ENCODE peak calls at places on chromosomes 4 and X, in four cellular contexts. L is K562, H is HepG2, G is GM12878. I is an unnamed sample.

GRCh38 chr4:96145671-96146070 is 305.8 kb downstream of the PDHA2 start:
- DNase-seq in L (no peak), H (no peak), G (no peak), I (no peak)

GRCh38 chr4:16685536-16685935 is 212.9 kb downstream of the LDB2 start:
- DNase-seq in L (no peak), H (no peak), G (no peak), I (no peak)

GRCh38 chrX:139831689-139832456 is 101.0 kb downstream of the ATP11C start:
- DNase-seq in L (no peak), H (no peak), G (no peak), I (no peak)

GRCh38 chr4:30717208-30718020 is 2.8 kb upstream of the PCDH7 start:
- DNase-seq in L (no peak), H (no peak), G (no peak), I (peak; percentile 42)

GRCh38 chr4:68865178-68865638 is 49.4 kb downstream of the UGT2B10 start:
- DNase-seq in L (no peak), H (peak; percentile 74), G (no peak), I (no peak)

GRCh38 chr4:7988437-7988836 is 48.8 kb upstream of the AFAP1 start:
- DNase-seq in L (no peak), H (no peak), G (no peak), I (no peak)

GRCh38 chr4:175927121-175927520 is 115.1 kb upstream of the GPM6A start:
- DNase-seq in L (no peak), H (no peak), G (peak; percentile 11), I (no peak)

GRCh38 chr4:115841873-115842272 is 728.5 kb upstream of the NDST4 start:
- DNase-seq in L (no peak), H (no peak), G (no peak), I (no peak)

GRCh38 chr4:8848507-8849265 is 23.0 kb downstream of the HMX1 start:
- DNase-seq in L (no peak), H (no peak), G (no peak), I (peak; percentile 17)

GRCh38 chr4:83516042-83516772 is 19.7 kb upstream of the GPAT3 start:
- DNase-seq in L (no peak), H (no peak), G (no peak), I (no peak)

GRCh38 chr4:7769936-7770674 is 169.6 kb downstream of the AFAP1 start:
- DNase-seq in L (no peak), H (peak; percentile 53), G (no peak), I (peak; percentile 73)

GRCh38 chrX:107146670-107147069 is 28.0 kb upstream of the RBM41 start:
- DNase-seq in L (no peak), H (no peak), G (no peak), I (no peak)

GRCh38 chrX:39309721-39310152 is 508.5 kb downstream of the MID1IP1 start:
- DNase-seq in L (peak; percentile 2), H (no peak), G (no peak), I (peak; percentile 14)

GRCh38 chrX:9341305-9342201 is 123.3 kb upstream of the TBL1X start:
- DNase-seq in L (peak; percentile 72), H (no peak), G (peak; percentile 53), I (peak; percentile 63)

GRCh38 chr4:47705326-47705981 is 132.4 kb downstream of the CORIN start:
- DNase-seq in L (peak; percentile 23), H (peak; percentile 36), G (no peak), I (peak; percentile 46)

GRCh38 chr4:100175853-100176252 is 14.4 kb downstream of the DDIT4L start:
- DNase-seq in L (no peak), H (no peak), G (no peak), I (no peak)

GRCh38 chrX:50874878-50875277 is 35.7 kb upstream of the BMP15 start:
- DNase-seq in L (no peak), H (no peak), G (no peak), I (no peak)

GRCh38 chrX:132001127-132001526 is 22.0 kb upstream of the STK26 start:
- DNase-seq in L (no peak), H (no peak), G (no peak), I (no peak)

GRCh38 chrX:65961714-65962113 is 78.2 kb downstream of the VSIG4 start:
- DNase-seq in L (no peak), H (no peak), G (no peak), I (no peak)

GRCh38 chr4:100391913-100392312 is 125.9 kb downstream of the EMCN start:
- DNase-seq in L (no peak), H (no peak), G (no peak), I (no peak)

GRCh38 chr4:26812049-26812729 is 48.5 kb upstream of the STIM2 start:
- DNase-seq in L (no peak), H (no peak), G (no peak), I (no peak)

GRCh38 chrX:129959493-129959832 is 23.0 kb upstream of the BCORL1 start:
- DNase-seq in L (peak; percentile 74), H (no peak), G (no peak), I (no peak)

GRCh38 chr4:153160856-153161598 is 43.2 kb upstream of the TRIM2 start:
- DNase-seq in L (no peak), H (no peak), G (no peak), I (no peak)

GRCh38 chr4:13264126-13264525 is 220.0 kb downstream of the RAB28 start:
- DNase-seq in L (no peak), H (no peak), G (no peak), I (no peak)

GRCh38 chr4:81452452-81453011 is 19.2 kb downstream of the RASGEF1B start:
- DNase-seq in L (no peak), H (no peak), G (no peak), I (no peak)

GRCh38 chrX:16997313-16997712 is 50.9 kb downstream of the REPS2 start:
- DNase-seq in L (no peak), H (no peak), G (no peak), I (no peak)

GRCh38 chr4:95614684-95615205 is 66.0 kb upstream of the UNC5C start:
- DNase-seq in L (no peak), H (no peak), G (no peak), I (no peak)

GRCh38 chrX:139078342-139078741 is 366.8 kb upstream of the FGF13 start:
- DNase-seq in L (no peak), H (no peak), G (no peak), I (no peak)

GRCh38 chr4:88029556-88029955 is 22.1 kb downstream of the PKD2 start:
- DNase-seq in L (no peak), H (no peak), G (no peak), I (no peak)

GRCh38 chr4:119132306-119132705 is 3.3 kb upstream of the MYOZ2 start:
- DNase-seq in L (no peak), H (no peak), G (no peak), I (no peak)

GRCh38 chr4:47534772-47535171 is 49.7 kb downstream of the ATP10D start:
- DNase-seq in L (no peak), H (no peak), G (no peak), I (no peak)

GRCh38 chr4:40976343-40976742 is 226.6 kb downstream of the NSUN7 start:
- DNase-seq in L (peak; percentile 32), H (peak; percentile 57), G (no peak), I (peak; percentile 55)

GRCh38 chrX:85927740-85928139 is 119.6 kb downstream of the CHM start:
- DNase-seq in L (no peak), H (no peak), G (no peak), I (no peak)

GRCh38 chr4:171880136-171880535 is 66.9 kb downstream of the GALNTL6 start:
- DNase-seq in L (no peak), H (no peak), G (no peak), I (no peak)
- TF ChIP-seq JUND in L (no peak), H (no peak), G (no peak), I (peak; percentile 37)

GRCh38 chr4:172760512-172760911 is 408.1 kb upstream of the GALNT7 start:
- DNase-seq in L (no peak), H (no peak), G (no peak), I (no peak)

GRCh38 chr4:172762902-172763301 is 405.7 kb upstream of the GALNT7 start:
- DNase-seq in L (no peak), H (no peak), G (no peak), I (no peak)

GRCh38 chr4:172758586-172759340 is 409.8 kb upstream of the GALNT7 start:
- DNase-seq in L (no peak), H (no peak), G (no peak), I (no peak)
- TF ChIP-seq USF2 in L (no peak), H (no peak), G (no peak), I (no peak)

GRCh38 chr4:86358176-86358701 is 1.6 kb downstream of the MAPK10 start:
- DNase-seq in L (no peak), H (no peak), G (no peak), I (no peak)

GRCh38 chr4:86356831-86357230 is 3.0 kb downstream of the MAPK10 start:
- DNase-seq in L (no peak), H (no peak), G (no peak), I (no peak)

GRCh38 chr4:86357608-86358007 is 2.2 kb downstream of the MAPK10 start:
- DNase-seq in L (no peak), H (no peak), G (no peak), I (peak; percentile 34)

GRCh38 chr4:86362510-86362909 is 2.7 kb upstream of the MAPK10 start:
- DNase-seq in L (no peak), H (no peak), G (no peak), I (no peak)

GRCh38 chr4:86359944-86360478 is at the start of gene MAPK10:
- DNase-seq in L (peak; percentile 12), H (no peak), G (peak; percentile 62), I (peak; percentile 76)
- TF ChIP-seq REST in L (no peak), H (no peak), G (no peak), I (peak; percentile 48)

GRCh38 chrX:49249071-49249470 is 13.8 kb downstream of the CCDC22 start:
- DNase-seq in L (no peak), H (no peak), G (no peak), I (no peak)
- TF ChIP-seq JUND in L (no peak), H (no peak), G (no peak), I (no peak)

GRCh38 chr4:90570615-90571014 is 443.4 kb downstream of the CCSER1 start:
- DNase-seq in L (no peak), H (no peak), G (no peak), I (no peak)
- TF ChIP-seq USF2 in L (no peak), H (no peak), G (no peak), I (no peak)

GRCh38 chrX:141176586-141177451 is at the start of gene LDOC1:
- DNase-seq in L (peak; percentile 40), H (no peak), G (no peak), I (peak; percentile 92)
- TF ChIP-seq REST in L (no peak), H (no peak), G (no peak), I (no peak)

DNA sequence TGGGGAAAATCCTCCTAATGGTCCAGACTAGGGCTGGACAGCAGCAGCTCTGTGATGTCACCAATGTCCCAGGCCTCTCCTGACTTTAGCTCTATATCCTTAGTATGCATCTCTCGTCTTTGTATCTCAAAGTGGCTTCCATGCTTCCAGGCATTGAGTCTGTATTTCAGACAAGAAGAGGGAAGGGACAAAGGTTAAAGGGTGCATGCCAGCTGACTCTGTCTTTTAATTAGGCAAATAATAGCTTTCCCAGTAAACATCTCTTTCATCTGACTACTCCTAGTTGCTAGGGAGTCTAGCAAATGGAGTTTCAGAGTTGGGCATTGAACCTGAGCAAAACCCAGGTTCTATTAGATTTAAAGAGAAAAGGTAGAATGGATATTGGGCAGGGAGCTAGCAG is 5.4 kb downstream of the FAM47E start:
- DNase-seq in L (no peak), H (no peak), G (no peak), I (no peak)
- TF ChIP-seq JUND in L (no peak), H (no peak), G (no peak), I (no peak)

I was measured in SK-N-SH.